ENCODE peak calls at places on chromosomes 1 and 21, in nine cellular contexts. Z, F, D, Y, N, A, S, K and Q are unnamed samples.

GRCh38 chr1:206658264-206658980 is 23.1 kb downstream of the DYRK3 start:
- DNase-seq in Z (no peak), F (peak), D (no peak), Y (peak), N (peak), A (no peak), S (no peak), K (peak), Q (no peak)

GRCh38 chr21:40622531-40622930 is 224.4 kb downstream of the DSCAM start:
- DNase-seq in Z (no peak), F (no peak), D (no peak), Y (no peak), N (no peak), A (no peak), S (no peak), K (no peak), Q (no peak)

GRCh38 chr1:33004628-33005027 is 32.1 kb downstream of the AK2 start:
- DNase-seq in Z (no peak), F (no peak), D (no peak), Y (no peak), N (no peak), A (peak), S (no peak), K (no peak), Q (peak)

GRCh38 chr1:19443321-19443720 is 42.0 kb downstream of the CAPZB start:
- DNase-seq in Z (no peak), F (no peak), D (no peak), Y (no peak), N (no peak), A (no peak), S (no peak), K (no peak), Q (no peak)

GRCh38 chr1:164858233-164858632 is 299.2 kb downstream of the PBX1 start:
- DNase-seq in Z (no peak), F (no peak), D (no peak), Y (no peak), N (no peak), A (no peak), S (no peak), K (no peak), Q (no peak)

GRCh38 chr1:233224291-233224690 is 71.2 kb downstream of the PCNX2 start:
- DNase-seq in Z (no peak), F (no peak), D (no peak), Y (no peak), N (no peak), A (no peak), S (no peak), K (no peak), Q (peak)

GRCh38 chr1:29563092-29563491 is 326.8 kb downstream of the PTPRU start:
- DNase-seq in Z (no peak), F (no peak), D (no peak), Y (no peak), N (no peak), A (no peak), S (no peak), K (no peak), Q (no peak)

GRCh38 chr1:236370397-236370796 is 23.7 kb upstream of the EDARADD start:
- DNase-seq in Z (no peak), F (no peak), D (no peak), Y (no peak), N (no peak), A (no peak), S (no peak), K (no peak), Q (no peak)

GRCh38 chr1:225626698-225627097 is 26.2 kb downstream of the ENAH start:
- DNase-seq in Z (no peak), F (no peak), D (no peak), Y (no peak), N (no peak), A (no peak), S (no peak), K (no peak), Q (peak)